ENCODE peak calls at places on chromosome 14, in ten cellular contexts. One of them, this sample, is unnamed.

GRCh38 chr14:37027188-37027824 is 145.1 kb downstream of the SLC25A21 start:
- DNase-seq in left ventricle myocardium inferior: no peak
- DNase-seq in kidney: no peak
- DNase-seq in OCI-LY7: no peak
- DNase-seq in breast epithelium: no peak
- DNase-seq in uterus: no peak
- DNase-seq in upper lobe of left lung: no peak
- DNase-seq in neural progenitor cell: no peak
- DNase-seq in choroid plexus epithelial cell: no peak
- DNase-seq in IMR-90: no peak
- DNase-seq in this sample: no peak

GRCh38 chr14:32330356-32331226 is 1.5 kb downstream of the AKAP6 start:
- DNase-seq in upper lobe of left lung: no peak
- DNase-seq in kidney: no peak
- DNase-seq in neural progenitor cell: peak; percentile 44
- DNase-seq in choroid plexus epithelial cell: no peak
- DNase-seq in left ventricle myocardium inferior: no peak
- DNase-seq in IMR-90: no peak
- DNase-seq in breast epithelium: no peak
- DNase-seq in uterus: no peak
- DNase-seq in OCI-LY7: no peak
- DNase-seq in this sample: no peak

GRCh38 chr14:32576088-32576795 is 247.1 kb downstream of the AKAP6 start:
- DNase-seq in upper lobe of left lung: peak; percentile 46
- DNase-seq in uterus: peak; percentile 57
- DNase-seq in choroid plexus epithelial cell: peak; percentile 85
- DNase-seq in left ventricle myocardium inferior: no peak
- DNase-seq in neural progenitor cell: peak; percentile 69
- DNase-seq in breast epithelium: peak; percentile 33
- DNase-seq in OCI-LY7: peak; percentile 51
- DNase-seq in kidney: no peak
- DNase-seq in IMR-90: peak; percentile 59
- DNase-seq in this sample: peak; percentile 34

GRCh38 chr14:79265366-79265765 is 945.9 kb downstream of the DIO2 start:
- DNase-seq in kidney: no peak
- DNase-seq in OCI-LY7: no peak
- DNase-seq in breast epithelium: no peak
- DNase-seq in upper lobe of left lung: no peak
- DNase-seq in left ventricle myocardium inferior: no peak
- DNase-seq in neural progenitor cell: no peak
- DNase-seq in choroid plexus epithelial cell: no peak
- DNase-seq in uterus: no peak
- DNase-seq in IMR-90: peak; percentile 73
- DNase-seq in this sample: no peak

GRCh38 chr14:91873476-91874265 is 6.3 kb upstream of the TC2N start:
- DNase-seq in kidney: peak; percentile 83
- DNase-seq in IMR-90: peak; percentile 21
- DNase-seq in neural progenitor cell: no peak
- DNase-seq in breast epithelium: no peak
- DNase-seq in choroid plexus epithelial cell: peak; percentile 50
- DNase-seq in left ventricle myocardium inferior: no peak
- DNase-seq in upper lobe of left lung: peak; percentile 44
- DNase-seq in uterus: no peak
- DNase-seq in OCI-LY7: peak; percentile 89
- DNase-seq in this sample: no peak

GRCh38 chr14:106790189-106791036 is 1264.0 kb downstream of the TMEM121 start:
- DNase-seq in kidney: peak; percentile 79
- DNase-seq in choroid plexus epithelial cell: peak; percentile 0
- DNase-seq in neural progenitor cell: peak; percentile 2
- DNase-seq in left ventricle myocardium inferior: peak; percentile 44
- DNase-seq in upper lobe of left lung: peak; percentile 64
- DNase-seq in OCI-LY7: peak; percentile 90
- DNase-seq in IMR-90: no peak
- DNase-seq in uterus: no peak
- DNase-seq in breast epithelium: peak; percentile 22
- DNase-seq in this sample: peak; percentile 81

GRCh38 chr14:104724981-104725771 is 1.1 kb downstream of the ADSS1 start:
- DNase-seq in upper lobe of left lung: no peak
- DNase-seq in kidney: no peak
- DNase-seq in neural progenitor cell: peak; percentile 63
- DNase-seq in IMR-90: no peak
- DNase-seq in OCI-LY7: no peak
- DNase-seq in uterus: no peak
- DNase-seq in breast epithelium: no peak
- DNase-seq in choroid plexus epithelial cell: peak; percentile 62
- DNase-seq in left ventricle myocardium inferior: peak; percentile 70
- DNase-seq in this sample: no peak

GRCh38 chr14:56334458-56334857 is 216.2 kb downstream of the PELI2 start:
- DNase-seq in left ventricle myocardium inferior: no peak
- DNase-seq in kidney: no peak
- DNase-seq in breast epithelium: no peak
- DNase-seq in IMR-90: peak; percentile 49
- DNase-seq in OCI-LY7: no peak
- DNase-seq in choroid plexus epithelial cell: peak; percentile 44
- DNase-seq in upper lobe of left lung: no peak
- DNase-seq in neural progenitor cell: no peak
- DNase-seq in uterus: no peak
- DNase-seq in this sample: no peak

GRCh38 chr14:105315941-105316562 is 1.5 kb downstream of the PACS2 start:
- DNase-seq in kidney: peak; percentile 78
- DNase-seq in neural progenitor cell: no peak
- DNase-seq in upper lobe of left lung: no peak
- DNase-seq in breast epithelium: no peak
- DNase-seq in left ventricle myocardium inferior: no peak
- DNase-seq in uterus: no peak
- DNase-seq in OCI-LY7: no peak
- DNase-seq in choroid plexus epithelial cell: no peak
- DNase-seq in IMR-90: no peak
- DNase-seq in this sample: no peak

GRCh38 chr14:34120185-34120977 is 169.5 kb upstream of the EGLN3 start:
- DNase-seq in IMR-90: no peak
- DNase-seq in breast epithelium: no peak
- DNase-seq in neural progenitor cell: peak; percentile 25
- DNase-seq in choroid plexus epithelial cell: no peak
- DNase-seq in upper lobe of left lung: no peak
- DNase-seq in kidney: no peak
- DNase-seq in OCI-LY7: no peak
- DNase-seq in uterus: no peak
- DNase-seq in left ventricle myocardium inferior: no peak
- DNase-seq in this sample: no peak

GRCh38 chr14:36319899-36320209 is 583 bp downstream of the MBIP start:
- DNase-seq in IMR-90: peak; percentile 10
- DNase-seq in choroid plexus epithelial cell: peak; percentile 36
- DNase-seq in uterus: no peak
- DNase-seq in upper lobe of left lung: no peak
- DNase-seq in OCI-LY7: no peak
- DNase-seq in breast epithelium: no peak
- DNase-seq in neural progenitor cell: no peak
- DNase-seq in kidney: no peak
- DNase-seq in left ventricle myocardium inferior: no peak
- DNase-seq in this sample: no peak

GRCh38 chr14:74829238-74829637 is 46.7 kb downstream of the PROX2 start:
- DNase-seq in choroid plexus epithelial cell: no peak
- DNase-seq in OCI-LY7: no peak
- DNase-seq in breast epithelium: no peak
- DNase-seq in kidney: no peak
- DNase-seq in upper lobe of left lung: no peak
- DNase-seq in left ventricle myocardium inferior: no peak
- DNase-seq in IMR-90: no peak
- DNase-seq in neural progenitor cell: no peak
- DNase-seq in uterus: no peak
- DNase-seq in this sample: no peak

GRCh38 chr14:76775695-76776305 is 14.5 kb downstream of the VASH1 start:
- DNase-seq in kidney: peak; percentile 73
- DNase-seq in OCI-LY7: no peak
- DNase-seq in upper lobe of left lung: no peak
- DNase-seq in breast epithelium: peak; percentile 12
- DNase-seq in choroid plexus epithelial cell: no peak
- DNase-seq in IMR-90: no peak
- DNase-seq in left ventricle myocardium inferior: no peak
- DNase-seq in uterus: no peak
- DNase-seq in neural progenitor cell: no peak
- DNase-seq in this sample: no peak

GRCh38 chr14:60092516-60092915 is 793 bp downstream of the PCNX4 start:
- DNase-seq in left ventricle myocardium inferior: no peak
- DNase-seq in IMR-90: peak; percentile 41
- DNase-seq in uterus: peak; percentile 29
- DNase-seq in neural progenitor cell: peak; percentile 32
- DNase-seq in OCI-LY7: peak; percentile 63
- DNase-seq in kidney: no peak
- DNase-seq in breast epithelium: no peak
- DNase-seq in choroid plexus epithelial cell: peak; percentile 59
- DNase-seq in upper lobe of left lung: peak; percentile 24
- DNase-seq in this sample: peak; percentile 12

GRCh38 chr14:60091550-60092511 is at the start of gene PCNX4:
- DNase-seq in choroid plexus epithelial cell: peak; percentile 100
- DNase-seq in left ventricle myocardium inferior: peak; percentile 96
- DNase-seq in breast epithelium: peak; percentile 96
- DNase-seq in uterus: peak; percentile 98
- DNase-seq in IMR-90: peak; percentile 98
- DNase-seq in neural progenitor cell: peak; percentile 98
- DNase-seq in OCI-LY7: peak; percentile 99
- DNase-seq in upper lobe of left lung: peak; percentile 97
- DNase-seq in kidney: peak; percentile 99
- DNase-seq in this sample: peak; percentile 96

GRCh38 chr14:60089201-60089600 is 2.5 kb upstream of the PCNX4 start:
- DNase-seq in uterus: no peak
- DNase-seq in breast epithelium: no peak
- DNase-seq in left ventricle myocardium inferior: no peak
- DNase-seq in IMR-90: no peak
- DNase-seq in neural progenitor cell: no peak
- DNase-seq in upper lobe of left lung: no peak
- DNase-seq in kidney: no peak
- DNase-seq in OCI-LY7: no peak
- DNase-seq in choroid plexus epithelial cell: no peak
- DNase-seq in this sample: no peak

GRCh38 chr14:60093088-60093487 is 1.4 kb downstream of the PCNX4 start:
- DNase-seq in uterus: no peak
- DNase-seq in OCI-LY7: no peak
- DNase-seq in neural progenitor cell: no peak
- DNase-seq in choroid plexus epithelial cell: peak; percentile 20
- DNase-seq in IMR-90: no peak
- DNase-seq in left ventricle myocardium inferior: no peak
- DNase-seq in kidney: no peak
- DNase-seq in upper lobe of left lung: no peak
- DNase-seq in breast epithelium: no peak
- DNase-seq in this sample: no peak

GRCh38 chr14:60090864-60091519 is 731 bp upstream of the PCNX4 start:
- DNase-seq in neural progenitor cell: peak; percentile 49
- DNase-seq in IMR-90: peak; percentile 64
- DNase-seq in left ventricle myocardium inferior: peak; percentile 33
- DNase-seq in breast epithelium: peak; percentile 37
- DNase-seq in uterus: peak; percentile 66
- DNase-seq in choroid plexus epithelial cell: peak; percentile 90
- DNase-seq in kidney: no peak
- DNase-seq in OCI-LY7: peak; percentile 50
- DNase-seq in upper lobe of left lung: peak; percentile 53
- DNase-seq in this sample: peak; percentile 14
- H3K4me3 ChIP-seq in neural progenitor cell: peak overlapping the region; percentile 89
- H3K4me3 ChIP-seq in IMR-90: peak overlapping the region; percentile 68
- H3K4me3 ChIP-seq in left ventricle myocardium inferior: peak overlapping the region; percentile 93
- H3K4me3 ChIP-seq in breast epithelium: peak overlapping the region; percentile 82
- H3K4me3 ChIP-seq in uterus: peak overlapping the region; percentile 52
- H3K4me3 ChIP-seq in choroid plexus epithelial cell: peak overlapping the region; percentile 82
- H3K4me3 ChIP-seq in kidney: peak overlapping the region; percentile 99
- H3K4me3 ChIP-seq in OCI-LY7: peak overlapping the region; percentile 82
- H3K4me3 ChIP-seq in upper lobe of left lung: peak overlapping the region; percentile 60
- H3K4me3 ChIP-seq in this sample: peak overlapping the region; percentile 77

DNA sequence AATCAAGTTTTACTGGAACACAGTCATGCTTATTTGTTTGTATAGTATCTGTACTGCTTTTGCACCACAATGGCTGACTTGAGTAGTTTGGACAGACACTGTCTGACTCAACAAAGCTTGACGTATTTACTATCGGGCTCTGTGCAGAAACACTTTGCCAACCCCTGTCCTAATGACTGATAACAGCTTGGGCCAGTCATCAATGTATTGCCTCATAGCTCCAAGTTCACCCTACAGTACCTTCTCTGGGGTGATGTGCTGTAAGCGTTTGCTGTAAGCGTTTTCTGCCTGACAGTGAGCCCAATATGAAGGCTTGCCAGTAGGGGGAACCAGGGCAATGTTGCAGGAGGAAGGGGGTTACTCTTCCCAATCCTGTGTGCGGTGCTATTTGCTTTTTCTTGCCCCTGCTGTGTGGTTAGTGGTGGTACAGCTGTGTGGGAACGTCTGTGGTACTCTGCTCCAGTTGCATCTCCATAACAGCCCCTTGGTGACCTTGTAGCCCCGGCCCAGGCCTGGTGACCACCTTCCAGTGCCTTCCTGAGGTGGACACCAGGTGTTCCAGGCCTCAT is 5.4 kb upstream of the CCDC177 start:
- DNase-seq in kidney: no peak
- DNase-seq in neural progenitor cell: peak; percentile 73
- DNase-seq in IMR-90: peak; percentile 96
- DNase-seq in breast epithelium: no peak
- DNase-seq in OCI-LY7: peak; percentile 57
- DNase-seq in upper lobe of left lung: no peak
- DNase-seq in left ventricle myocardium inferior: no peak
- DNase-seq in choroid plexus epithelial cell: peak; percentile 96
- DNase-seq in uterus: no peak
- DNase-seq in this sample: peak; percentile 51
- TF ChIP-seq CTCF in kidney: no peak
- TF ChIP-seq CTCF in neural progenitor cell: peak; percentile 73
- TF ChIP-seq CTCF in IMR-90: peak; percentile 76
- TF ChIP-seq CTCF in breast epithelium: no peak
- TF ChIP-seq CTCF in OCI-LY7: peak; percentile 76
- TF ChIP-seq CTCF in upper lobe of left lung: no peak
- TF ChIP-seq CTCF in left ventricle myocardium inferior: peak; percentile 47
- TF ChIP-seq CTCF in choroid plexus epithelial cell: peak; percentile 89
- TF ChIP-seq CTCF in uterus: no peak
- TF ChIP-seq CTCF in this sample: peak; percentile 72

GRCh38 chr14:88791252-88791621 is 1.5 kb downstream of the EML5 start:
- DNase-seq in kidney: no peak
- DNase-seq in neural progenitor cell: no peak
- DNase-seq in breast epithelium: no peak
- DNase-seq in IMR-90: no peak
- DNase-seq in choroid plexus epithelial cell: no peak
- DNase-seq in OCI-LY7: no peak
- DNase-seq in upper lobe of left lung: no peak
- DNase-seq in left ventricle myocardium inferior: no peak
- DNase-seq in uterus: no peak
- DNase-seq in this sample: no peak
- H3K4me3 ChIP-seq in kidney: no peak overlapping the region
- H3K4me3 ChIP-seq in neural progenitor cell: no peak overlapping the region
- H3K4me3 ChIP-seq in breast epithelium: peak overlapping the region; percentile 70
- H3K4me3 ChIP-seq in IMR-90: peak overlapping the region; percentile 91
- H3K4me3 ChIP-seq in choroid plexus epithelial cell: no peak overlapping the region
- H3K4me3 ChIP-seq in OCI-LY7: peak overlapping the region; percentile 74
- H3K4me3 ChIP-seq in upper lobe of left lung: peak overlapping the region; percentile 78
- H3K4me3 ChIP-seq in left ventricle myocardium inferior: no peak overlapping the region
- H3K4me3 ChIP-seq in uterus: peak overlapping the region; percentile 85
- H3K4me3 ChIP-seq in this sample: peak overlapping the region; percentile 99

DNA sequence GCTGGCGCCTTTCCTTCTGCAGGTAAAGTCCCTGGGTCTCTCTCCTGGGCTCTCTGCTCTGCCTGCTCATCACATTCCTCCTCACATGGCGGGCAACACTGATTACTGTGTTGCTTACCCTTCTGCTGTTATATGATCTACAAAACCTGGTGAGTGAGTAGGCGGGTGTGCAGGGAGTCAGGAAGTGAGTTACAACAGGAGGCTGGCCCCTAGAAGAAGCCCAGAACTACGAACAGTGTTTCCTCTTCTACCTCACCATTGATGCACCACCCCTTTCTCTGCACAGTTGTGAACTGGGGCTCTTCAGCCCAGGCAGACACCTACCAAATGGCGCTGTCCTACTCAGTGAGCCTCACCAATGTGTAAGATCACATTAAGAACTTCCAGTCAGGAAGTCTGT is 4.9 kb upstream of the KLHL33 start:
- DNase-seq in OCI-LY7: peak; percentile 22
- DNase-seq in IMR-90: peak; percentile 11
- DNase-seq in upper lobe of left lung: no peak
- DNase-seq in choroid plexus epithelial cell: peak; percentile 48
- DNase-seq in uterus: no peak
- DNase-seq in kidney: no peak
- DNase-seq in breast epithelium: no peak
- DNase-seq in neural progenitor cell: no peak
- DNase-seq in left ventricle myocardium inferior: no peak
- DNase-seq in this sample: no peak
- TF ChIP-seq CTCF in OCI-LY7: no peak
- TF ChIP-seq CTCF in IMR-90: no peak
- TF ChIP-seq CTCF in upper lobe of left lung: no peak
- TF ChIP-seq CTCF in choroid plexus epithelial cell: no peak
- TF ChIP-seq CTCF in uterus: no peak
- TF ChIP-seq CTCF in kidney: no peak
- TF ChIP-seq CTCF in breast epithelium: no peak
- TF ChIP-seq CTCF in neural progenitor cell: no peak
- TF ChIP-seq CTCF in left ventricle myocardium inferior: no peak
- TF ChIP-seq CTCF in this sample: no peak

This sample was measured in BE2C.